ENCODE peak calls at places on chromosomes 11 and 22, in five cellular contexts. E is GM12878, C is H1, B is K562, U is HepG2. I is an unnamed sample.

GRCh38 chr11:45083544-45084087 is 62.8 kb upstream of the PRDM11 start:
- DNase-seq in E (no peak), C (no peak), B (peak; percentile 25), U (peak; percentile 15), I (no peak)

GRCh38 chr22:20750461-20751184 is 23.3 kb upstream of the SERPIND1 start:
- DNase-seq in E (peak; percentile 59), C (no peak), B (peak; percentile 77), U (no peak), I (no peak)

GRCh38 chr22:30344447-30345200 is 12.1 kb downstream of the SF3A1 start:
- DNase-seq in E (no peak), C (no peak), B (no peak), U (no peak), I (no peak)

GRCh38 chr11:27237641-27238040 is 125.4 kb downstream of the CCDC34 start:
- DNase-seq in E (no peak), C (no peak), B (no peak), U (no peak), I (no peak)

GRCh38 chr22:30191049-30191701 is 55.4 kb downstream of the LIF start:
- DNase-seq in E (no peak), C (no peak), B (no peak), U (peak; percentile 71), I (no peak)

GRCh38 chr11:65522640-65523322 is 2.1 kb upstream of the SCYL1 start:
- DNase-seq in E (no peak), C (no peak), B (no peak), U (no peak), I (no peak)

GRCh38 chr11:128563942-128564641 is 23.3 kb downstream of the ETS1 start:
- DNase-seq in E (no peak), C (no peak), B (no peak), U (no peak), I (no peak)

GRCh38 chr11:27242591-27242990 is 120.4 kb downstream of the CCDC34 start:
- DNase-seq in E (no peak), C (no peak), B (no peak), U (no peak), I (no peak)

GRCh38 chr22:42929838-42930155 is 72.7 kb upstream of the ARFGAP3 start:
- DNase-seq in E (no peak), C (no peak), B (no peak), U (no peak), I (no peak)

GRCh38 chr11:7538023-7538422 is 24.2 kb downstream of the PPFIBP2 start:
- DNase-seq in E (no peak), C (no peak), B (no peak), U (no peak), I (no peak)
- TF ChIP-seq GABPA in E (no peak), C (no peak), B (no peak), U (no peak), I (no peak)

GRCh38 chr11:73468590-73469161 is 92.5 kb downstream of the RELT start:
- DNase-seq in E (no peak), C (no peak), B (no peak), U (no peak), I (no peak)

GRCh38 chr11:73470036-73470624 is 93.9 kb downstream of the RELT start:
- DNase-seq in E (no peak), C (no peak), B (no peak), U (no peak), I (no peak)

GRCh38 chr11:73467505-73467904 is 91.3 kb downstream of the RELT start:
- DNase-seq in E (no peak), C (no peak), B (no peak), U (no peak), I (no peak)

GRCh38 chr11:73466643-73467042 is 90.4 kb downstream of the RELT start:
- DNase-seq in E (no peak), C (no peak), B (no peak), U (no peak), I (no peak)

DNA sequence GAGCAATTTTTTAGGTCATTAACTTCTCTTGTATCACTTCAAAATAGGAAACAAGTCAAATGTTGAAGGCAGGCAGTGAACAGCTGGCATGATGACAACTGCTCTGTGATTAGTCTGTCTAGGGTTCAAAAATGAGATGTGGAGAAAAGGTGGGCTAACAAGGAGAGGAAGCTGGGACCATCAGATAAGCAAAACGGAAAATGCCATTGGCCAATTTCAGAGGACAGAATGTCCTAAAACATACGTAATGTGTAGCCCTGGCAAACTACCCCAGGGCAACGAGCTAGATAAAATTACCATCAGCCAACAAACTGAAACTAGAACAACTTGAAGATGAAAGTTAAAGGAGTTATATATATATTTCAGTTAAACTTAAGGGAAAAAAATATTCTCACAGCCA is 93.2 kb downstream of the RELT start:
- DNase-seq in E (no peak), C (no peak), B (no peak), U (no peak), I (peak; percentile 16)
- TF ChIP-seq USF2 in E (no peak), C (no peak), B (no peak), U (no peak), I (no peak)

GRCh38 chr22:48717883-48718817 is 1109.5 kb downstream of the BRD1 start:
- DNase-seq in E (no peak), C (no peak), B (no peak), U (no peak), I (no peak)
- H3K4me2 ChIP-seq in E (no peak overlapping the region), C (no peak overlapping the region), B (no peak overlapping the region), U (no peak overlapping the region), I (no peak overlapping the region)

GRCh38 chr11:4095509-4096230 is 1.1 kb downstream of the RRM1 start:
- DNase-seq in E (no peak), C (no peak), B (peak; percentile 21), U (peak; percentile 44), I (peak; percentile 27)
- TF ChIP-seq GABPA in E (no peak), C (no peak), B (no peak), U (no peak), I (no peak)

GRCh38 chr11:67697846-67698245 is 23.4 kb upstream of the ALDH3B2 start:
- DNase-seq in E (no peak), C (no peak), B (no peak), U (no peak), I (no peak)

GRCh38 chr11:67696998-67697397 is 22.6 kb upstream of the ALDH3B2 start:
- DNase-seq in E (no peak), C (no peak), B (no peak), U (no peak), I (no peak)

GRCh38 chr11:67699521-67699920 is 25.1 kb upstream of the ALDH3B2 start:
- DNase-seq in E (no peak), C (no peak), B (no peak), U (no peak), I (no peak)

GRCh38 chr11:67700141-67700540 is 25.7 kb upstream of the ALDH3B2 start:
- DNase-seq in E (no peak), C (no peak), B (no peak), U (no peak), I (no peak)

GRCh38 chr11:67698247-67698646 is 23.8 kb upstream of the ALDH3B2 start:
- DNase-seq in E (no peak), C (no peak), B (peak; percentile 45), U (peak; percentile 49), I (no peak)
- TF ChIP-seq USF2 in E (no peak), C (no peak), B (no peak), U (no peak), I (no peak)

GRCh38 chr11:115931684-115932083 is 427.5 kb upstream of the CADM1 start:
- DNase-seq in E (no peak), C (no peak), B (no peak), U (no peak), I (no peak)
- H3K4me2 ChIP-seq in E (peak overlapping the region; percentile 74), C (no peak overlapping the region), B (no peak overlapping the region), U (no peak overlapping the region), I (no peak overlapping the region)

GRCh38 chr11:121311373-121311772 is 18.8 kb downstream of the SC5D start:
- DNase-seq in E (no peak), C (no peak), B (no peak), U (no peak), I (no peak)
- TF ChIP-seq GABPA in E (no peak), C (no peak), B (no peak), U (no peak), I (no peak)

GRCh38 chr11:88102595-88102929 is 72.7 kb downstream of the RAB38 start:
- DNase-seq in E (no peak), C (no peak), B (no peak), U (no peak), I (no peak)
- TF ChIP-seq USF2 in E (no peak), C (no peak), B (no peak), U (no peak), I (no peak)

DNA sequence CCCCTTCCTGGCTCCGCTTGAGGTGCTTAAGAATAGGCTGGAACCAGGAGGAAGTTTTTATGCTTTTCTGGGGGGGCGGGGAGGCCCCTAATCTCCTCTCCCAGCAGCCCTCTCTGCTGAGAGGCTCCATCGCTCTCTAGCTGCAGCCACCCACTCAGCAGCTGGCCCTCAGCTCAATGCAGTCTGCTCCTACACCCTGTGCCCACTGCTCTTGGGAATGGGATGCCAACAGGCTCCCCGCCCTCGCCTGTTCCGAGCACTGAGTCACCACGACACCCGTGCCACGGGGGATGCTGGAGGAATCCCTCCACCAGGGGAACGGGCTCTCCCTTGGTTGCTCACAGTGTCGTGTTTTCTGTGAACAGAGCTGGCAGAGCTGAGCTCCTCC is 23.5 kb upstream of the SUSD2 start:
- DNase-seq in E (no peak), C (no peak), B (no peak), U (no peak), I (no peak)
- H3K4me2 ChIP-seq in E (peak overlapping the region; percentile 95), C (no peak overlapping the region), B (no peak overlapping the region), U (no peak overlapping the region), I (peak overlapping the region; percentile 100)